ENCODE peak calls at places on chromosome 2, in eight cellular contexts. Q is mesothelial cell of epicardium, V is posterior cingulate gyrus, N is NCI-H69, U is mucosa of gallbladder, Y is AG10803, W is fibroblast of the aortic adventitia, C is HS-5. J is an unnamed sample.

GRCh38 chr2:40332096-40332826 is 119.6 kb downstream of the SLC8A1 start:
- DNase-seq in U (no peak), Y (peak; percentile 58), N (peak; percentile 26), C (no peak), V (no peak), Q (no peak), W (peak; percentile 16), J (no peak)

GRCh38 chr2:43238176-43238575 is 11.8 kb upstream of the ZFP36L2 start:
- DNase-seq in Y (peak; percentile 60), V (no peak), N (no peak), U (no peak), Q (no peak), W (peak; percentile 58), C (no peak), J (no peak)

GRCh38 chr2:186540971-186541370 is 48.9 kb upstream of the ITGAV start:
- DNase-seq in W (no peak), C (no peak), U (no peak), V (no peak), Y (peak; percentile 69), Q (no peak), N (no peak), J (no peak)

GRCh38 chr2:12376025-12376424 is 340.7 kb upstream of the TRIB2 start:
- DNase-seq in Y (no peak), W (no peak), V (no peak), C (no peak), Q (no peak), N (no peak), U (no peak), J (no peak)

GRCh38 chr2:85578243-85579180 is 1.1 kb downstream of the VAMP8 start:
- DNase-seq in V (no peak), C (no peak), Q (no peak), Y (no peak), W (no peak), N (no peak), U (peak; percentile 44), J (peak; percentile 41)

GRCh38 chr2:44528595-44528994 is 166.8 kb downstream of the CAMKMT start:
- DNase-seq in Y (peak; percentile 93), V (no peak), N (no peak), C (peak; percentile 65), Q (no peak), W (peak; percentile 84), U (no peak), J (no peak)

GRCh38 chr2:217691920-217692666 is 310.7 kb downstream of the TNS1 start:
- DNase-seq in C (no peak), W (peak; percentile 97), U (peak; percentile 58), V (no peak), N (no peak), Q (no peak), Y (peak; percentile 91), J (peak; percentile 56)

GRCh38 chr2:138030459-138030858 is 66.2 kb downstream of the HNMT start:
- DNase-seq in Q (no peak), N (no peak), C (peak; percentile 61), V (no peak), Y (peak; percentile 39), W (peak; percentile 81), U (no peak), J (no peak)

GRCh38 chr2:25029183-25029554 is 12.7 kb upstream of the EFR3B start:
- DNase-seq in U (no peak), C (no peak), W (no peak), Y (no peak), N (peak; percentile 21), Q (no peak), V (no peak), J (no peak)

GRCh38 chr2:203909946-203910476 is 26.6 kb upstream of the ICOS start:
- DNase-seq in Q (no peak), V (no peak), N (no peak), U (no peak), W (no peak), C (no peak), Y (peak; percentile 14), J (no peak)

GRCh38 chr2:107936427-107937359 is 49.6 kb upstream of the SLC5A7 start:
- DNase-seq in W (no peak), Y (no peak), V (no peak), Q (no peak), U (no peak), N (peak; percentile 21), C (no peak), J (peak; percentile 20)

GRCh38 chr2:98487806-98488189 is 43.1 kb downstream of the INPP4A start:
- DNase-seq in Y (no peak), N (peak; percentile 51), U (no peak), V (no peak), C (no peak), W (no peak), Q (no peak), J (no peak)

GRCh38 chr2:44706584-44707553 is 234.6 kb upstream of the SIX3 start:
- DNase-seq in Q (no peak), C (no peak), V (no peak), N (peak; percentile 97), U (no peak), W (no peak), Y (no peak), J (no peak)

GRCh38 chr2:40361478-40361877 is 90.4 kb downstream of the SLC8A1 start:
- DNase-seq in W (no peak), N (no peak), Q (no peak), U (no peak), Y (no peak), C (no peak), V (no peak), J (no peak)

GRCh38 chr2:85684806-85685205 is 9.4 kb upstream of the GNLY start:
- DNase-seq in U (no peak), N (peak; percentile 91), Q (no peak), C (no peak), V (no peak), Y (no peak), W (no peak), J (no peak)

GRCh38 chr2:240868286-240869108 is at the start of gene AGXT:
- DNase-seq in V (peak; percentile 55), Q (no peak), Y (peak; percentile 16), U (no peak), N (peak; percentile 82), W (peak; percentile 42), C (no peak), J (no peak)

GRCh38 chr2:171878481-171878993 is 15.5 kb downstream of the SLC25A12 start:
- DNase-seq in N (peak; percentile 44), U (no peak), V (no peak), W (peak; percentile 90), Y (peak; percentile 80), C (no peak), Q (no peak), J (peak; percentile 61)

GRCh38 chr2:187499941-187500532 is 52.0 kb upstream of the CALCRL start:
- DNase-seq in Q (peak; percentile 60), C (peak; percentile 48), N (peak; percentile 69), W (peak; percentile 79), U (peak; percentile 66), V (peak; percentile 64), Y (peak; percentile 58), J (peak; percentile 69)

GRCh38 chr2:170883683-170884082 is 45.4 kb upstream of the GORASP2 start:
- DNase-seq in V (no peak), U (no peak), C (no peak), N (no peak), W (no peak), Q (no peak), Y (no peak), J (no peak)

GRCh38 chr2:160652236-160652635 is 158.6 kb upstream of the RBMS1 start:
- DNase-seq in N (no peak), C (no peak), U (no peak), W (no peak), Y (peak; percentile 24), Q (no peak), V (peak; percentile 84), J (no peak)

GRCh38 chr2:17166506-17166905 is 351.7 kb downstream of the RAD51AP2 start:
- DNase-seq in V (no peak), Y (peak; percentile 10), N (peak; percentile 75), U (no peak), C (peak; percentile 69), W (no peak), Q (no peak), J (no peak)

GRCh38 chr2:201913197-201913596 is 106.9 kb downstream of the CDK15 start:
- DNase-seq in N (peak; percentile 76), W (no peak), C (no peak), U (no peak), Y (no peak), V (no peak), Q (no peak), J (no peak)

GRCh38 chr2:203740741-203741363 is 34.4 kb downstream of the CD28 start:
- DNase-seq in W (peak; percentile 42), Y (peak; percentile 68), U (no peak), N (no peak), Q (no peak), V (no peak), C (no peak), J (no peak)

GRCh38 chr2:195898505-195898904 is 170.1 kb downstream of the DNAH7 start:
- DNase-seq in U (peak; percentile 79), N (peak; percentile 81), V (peak; percentile 93), Y (peak; percentile 99), C (peak; percentile 92), Q (peak; percentile 86), W (peak; percentile 98), J (peak; percentile 86)

GRCh38 chr2:28047698-28048097 is 157.2 kb downstream of the BABAM2 start:
- DNase-seq in Q (no peak), N (no peak), Y (peak; percentile 86), U (no peak), V (no peak), C (no peak), W (peak; percentile 89), J (no peak)

GRCh38 chr2:159897720-159898119 is 99.7 kb upstream of the CD302 start:
- DNase-seq in Q (no peak), N (no peak), C (no peak), V (no peak), W (no peak), Y (no peak), U (no peak), J (no peak)

GRCh38 chr2:120134263-120134662 is 88.9 kb downstream of the TMEM185B start:
- DNase-seq in Q (no peak), C (peak; percentile 83), N (no peak), U (no peak), W (peak; percentile 92), V (no peak), Y (peak; percentile 78), J (no peak)